ENCODE peak calls at places on chromosomes 6 and 20, in ten cellular contexts. One of them, this sample, is unnamed.

GRCh38 chr6:49570474-49571079 is 20.1 kb downstream of the C6orf141 start:
- DNase-seq in cardiac fibroblast: peak; percentile 27
- DNase-seq in ascending aorta: no peak
- DNase-seq in mammary epithelial cell: no peak
- DNase-seq in progenitor cell of endocrine pancreas: no peak
- DNase-seq in astrocyte of the spinal cord: peak; percentile 10
- DNase-seq in cardiac muscle cell: peak; percentile 38
- DNase-seq in GM13976: no peak
- DNase-seq in WTC11: no peak
- DNase-seq in HFFc6: peak; percentile 2
- DNase-seq in this sample: no peak

GRCh38 chr6:66418906-66419305 is 711.9 kb upstream of the EYS start:
- DNase-seq in cardiac muscle cell: no peak
- DNase-seq in cardiac fibroblast: no peak
- DNase-seq in mammary epithelial cell: no peak
- DNase-seq in GM13976: no peak
- DNase-seq in WTC11: no peak
- DNase-seq in ascending aorta: no peak
- DNase-seq in HFFc6: no peak
- DNase-seq in astrocyte of the spinal cord: no peak
- DNase-seq in progenitor cell of endocrine pancreas: no peak
- DNase-seq in this sample: no peak

GRCh38 chr6:41175084-41175483 is 12.2 kb upstream of the TREM2 start:
- DNase-seq in mammary epithelial cell: no peak
- DNase-seq in astrocyte of the spinal cord: no peak
- DNase-seq in ascending aorta: no peak
- DNase-seq in GM13976: no peak
- DNase-seq in progenitor cell of endocrine pancreas: no peak
- DNase-seq in WTC11: no peak
- DNase-seq in cardiac muscle cell: no peak
- DNase-seq in HFFc6: no peak
- DNase-seq in cardiac fibroblast: no peak
- DNase-seq in this sample: no peak

GRCh38 chr6:44056392-44057237 is 70.6 kb downstream of the MRPL14 start:
- DNase-seq in astrocyte of the spinal cord: peak; percentile 90
- DNase-seq in ascending aorta: peak; percentile 81
- DNase-seq in GM13976: no peak
- DNase-seq in mammary epithelial cell: peak; percentile 14
- DNase-seq in cardiac muscle cell: peak; percentile 85
- DNase-seq in HFFc6: peak; percentile 59
- DNase-seq in cardiac fibroblast: peak; percentile 80
- DNase-seq in progenitor cell of endocrine pancreas: no peak
- DNase-seq in WTC11: no peak
- DNase-seq in this sample: peak; percentile 82

GRCh38 chr6:102493485-102493884 is 1100.0 kb downstream of the GRIK2 start:
- DNase-seq in WTC11: no peak
- DNase-seq in progenitor cell of endocrine pancreas: no peak
- DNase-seq in astrocyte of the spinal cord: no peak
- DNase-seq in HFFc6: no peak
- DNase-seq in cardiac fibroblast: no peak
- DNase-seq in mammary epithelial cell: peak; percentile 24
- DNase-seq in ascending aorta: no peak
- DNase-seq in GM13976: no peak
- DNase-seq in cardiac muscle cell: no peak
- DNase-seq in this sample: no peak

GRCh38 chr20:51569815-51570741 is 27.6 kb upstream of the NFATC2 start:
- DNase-seq in progenitor cell of endocrine pancreas: no peak
- DNase-seq in HFFc6: no peak
- DNase-seq in mammary epithelial cell: no peak
- DNase-seq in WTC11: no peak
- DNase-seq in GM13976: no peak
- DNase-seq in ascending aorta: peak; percentile 79
- DNase-seq in astrocyte of the spinal cord: no peak
- DNase-seq in cardiac fibroblast: peak; percentile 69
- DNase-seq in cardiac muscle cell: peak; percentile 6
- DNase-seq in this sample: no peak

GRCh38 chr6:157223021-157223430 is 100.3 kb downstream of the TMEM242 start:
- DNase-seq in GM13976: peak; percentile 56
- DNase-seq in astrocyte of the spinal cord: no peak
- DNase-seq in mammary epithelial cell: no peak
- DNase-seq in WTC11: no peak
- DNase-seq in cardiac fibroblast: no peak
- DNase-seq in cardiac muscle cell: no peak
- DNase-seq in HFFc6: no peak
- DNase-seq in ascending aorta: peak; percentile 59
- DNase-seq in progenitor cell of endocrine pancreas: no peak
- DNase-seq in this sample: no peak

GRCh38 chr6:53466257-53466656 is 78.6 kb downstream of the GCLC start:
- DNase-seq in progenitor cell of endocrine pancreas: no peak
- DNase-seq in ascending aorta: no peak
- DNase-seq in astrocyte of the spinal cord: no peak
- DNase-seq in cardiac fibroblast: peak; percentile 32
- DNase-seq in cardiac muscle cell: peak; percentile 53
- DNase-seq in HFFc6: no peak
- DNase-seq in WTC11: no peak
- DNase-seq in mammary epithelial cell: peak; percentile 58
- DNase-seq in GM13976: no peak
- DNase-seq in this sample: no peak

GRCh38 chr20:43963872-43964791 is 49.5 kb downstream of the TOX2 start:
- DNase-seq in HFFc6: no peak
- DNase-seq in WTC11: no peak
- DNase-seq in astrocyte of the spinal cord: peak; percentile 72
- DNase-seq in mammary epithelial cell: no peak
- DNase-seq in ascending aorta: no peak
- DNase-seq in cardiac fibroblast: peak; percentile 89
- DNase-seq in cardiac muscle cell: peak; percentile 94
- DNase-seq in GM13976: no peak
- DNase-seq in progenitor cell of endocrine pancreas: no peak
- DNase-seq in this sample: no peak

GRCh38 chr20:3645309-3646066 is 17.7 kb downstream of the GFRA4 start:
- DNase-seq in WTC11: no peak
- DNase-seq in GM13976: no peak
- DNase-seq in progenitor cell of endocrine pancreas: no peak
- DNase-seq in cardiac fibroblast: no peak
- DNase-seq in astrocyte of the spinal cord: no peak
- DNase-seq in mammary epithelial cell: no peak
- DNase-seq in ascending aorta: no peak
- DNase-seq in cardiac muscle cell: no peak
- DNase-seq in HFFc6: no peak
- DNase-seq in this sample: no peak

GRCh38 chr20:25468126-25469075 is 60.9 kb downstream of the GINS1 start:
- DNase-seq in mammary epithelial cell: no peak
- DNase-seq in progenitor cell of endocrine pancreas: no peak
- DNase-seq in astrocyte of the spinal cord: no peak
- DNase-seq in cardiac fibroblast: no peak
- DNase-seq in ascending aorta: no peak
- DNase-seq in HFFc6: no peak
- DNase-seq in GM13976: no peak
- DNase-seq in cardiac muscle cell: no peak
- DNase-seq in WTC11: no peak
- DNase-seq in this sample: no peak

GRCh38 chr20:51422912-51423667 is 119.4 kb downstream of the NFATC2 start:
- DNase-seq in cardiac fibroblast: no peak
- DNase-seq in WTC11: no peak
- DNase-seq in HFFc6: no peak
- DNase-seq in ascending aorta: no peak
- DNase-seq in astrocyte of the spinal cord: no peak
- DNase-seq in cardiac muscle cell: no peak
- DNase-seq in mammary epithelial cell: no peak
- DNase-seq in progenitor cell of endocrine pancreas: no peak
- DNase-seq in GM13976: no peak
- DNase-seq in this sample: no peak

GRCh38 chr20:22863881-22864280 is 171.2 kb upstream of the SSTR4 start:
- DNase-seq in GM13976: no peak
- DNase-seq in ascending aorta: no peak
- DNase-seq in HFFc6: no peak
- DNase-seq in astrocyte of the spinal cord: peak; percentile 2
- DNase-seq in mammary epithelial cell: no peak
- DNase-seq in cardiac muscle cell: no peak
- DNase-seq in cardiac fibroblast: no peak
- DNase-seq in WTC11: no peak
- DNase-seq in progenitor cell of endocrine pancreas: no peak
- DNase-seq in this sample: no peak

DNA sequence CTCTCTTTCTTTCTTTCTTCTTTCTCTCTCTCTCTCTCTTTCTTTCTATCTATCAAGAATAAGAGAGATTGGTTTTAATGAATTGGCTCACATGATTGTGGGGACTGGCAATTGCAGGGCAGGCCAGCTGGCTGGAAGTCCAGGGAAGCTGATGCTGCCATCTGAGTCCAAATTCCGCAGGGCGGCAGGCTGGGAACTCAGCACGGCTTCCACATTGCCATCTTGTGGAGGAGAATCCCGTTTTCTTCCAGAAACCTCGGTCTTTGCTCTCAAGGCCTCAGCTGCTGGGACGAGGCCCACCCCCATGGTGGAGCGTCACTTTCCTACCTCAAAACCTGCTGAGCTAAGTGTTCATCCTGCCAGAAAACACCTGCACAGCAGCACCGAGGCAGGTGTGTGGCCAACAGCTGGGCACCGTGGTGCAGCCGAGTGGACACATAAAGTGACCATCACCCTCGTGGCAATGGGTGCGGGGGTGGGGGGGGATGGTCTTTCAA is 58.8 kb upstream of the SLCO4A1 start:
- DNase-seq in mammary epithelial cell: no peak
- DNase-seq in HFFc6: peak; percentile 29
- DNase-seq in cardiac fibroblast: no peak
- DNase-seq in cardiac muscle cell: peak; percentile 10
- DNase-seq in astrocyte of the spinal cord: no peak
- DNase-seq in ascending aorta: no peak
- DNase-seq in GM13976: no peak
- DNase-seq in WTC11: no peak
- DNase-seq in progenitor cell of endocrine pancreas: no peak
- DNase-seq in this sample: no peak
- TF ChIP-seq CTCF in mammary epithelial cell: no peak
- TF ChIP-seq CTCF in HFFc6: peak; percentile 36
- TF ChIP-seq CTCF in cardiac fibroblast: no peak
- TF ChIP-seq CTCF in cardiac muscle cell: no peak
- TF ChIP-seq CTCF in astrocyte of the spinal cord: no peak
- TF ChIP-seq CTCF in ascending aorta: no peak
- TF ChIP-seq CTCF in GM13976: no peak
- TF ChIP-seq CTCF in WTC11: no peak
- TF ChIP-seq CTCF in progenitor cell of endocrine pancreas: no peak
- TF ChIP-seq CTCF in this sample: no peak

GRCh38 chr6:3506195-3506594 is 49.3 kb upstream of the SLC22A23 start:
- DNase-seq in astrocyte of the spinal cord: no peak
- DNase-seq in cardiac muscle cell: no peak
- DNase-seq in WTC11: no peak
- DNase-seq in GM13976: no peak
- DNase-seq in ascending aorta: no peak
- DNase-seq in HFFc6: no peak
- DNase-seq in progenitor cell of endocrine pancreas: no peak
- DNase-seq in mammary epithelial cell: no peak
- DNase-seq in cardiac fibroblast: no peak
- DNase-seq in this sample: no peak
- TF ChIP-seq CTCF in astrocyte of the spinal cord: no peak
- TF ChIP-seq CTCF in cardiac muscle cell: no peak
- TF ChIP-seq CTCF in WTC11: no peak
- TF ChIP-seq CTCF in GM13976: no peak
- TF ChIP-seq CTCF in ascending aorta: no peak
- TF ChIP-seq CTCF in HFFc6: no peak
- TF ChIP-seq CTCF in progenitor cell of endocrine pancreas: no peak
- TF ChIP-seq CTCF in mammary epithelial cell: no peak
- TF ChIP-seq CTCF in cardiac fibroblast: no peak
- TF ChIP-seq CTCF in this sample: no peak

DNA sequence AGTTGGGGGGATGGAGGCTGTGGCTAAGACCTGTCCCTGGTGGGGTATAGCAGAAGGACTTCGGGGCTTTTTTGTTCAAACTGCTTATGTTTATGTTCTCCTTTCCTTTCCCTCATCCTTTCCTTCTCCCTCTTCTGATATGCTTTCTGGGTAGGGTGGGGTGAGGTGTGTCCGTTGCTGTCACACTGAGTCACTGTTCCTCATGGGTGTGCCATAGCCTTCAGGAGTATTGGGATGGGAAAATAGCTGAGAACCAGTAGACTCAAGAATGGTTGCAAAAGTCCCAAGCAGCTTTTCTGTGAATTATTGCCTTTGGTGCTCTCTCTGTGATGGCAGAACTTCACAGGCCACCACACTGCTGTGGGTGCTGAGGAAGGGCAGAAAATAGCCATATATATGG is 39.6 kb downstream of the TPD52L1 start:
- DNase-seq in cardiac fibroblast: no peak
- DNase-seq in ascending aorta: no peak
- DNase-seq in HFFc6: no peak
- DNase-seq in WTC11: no peak
- DNase-seq in cardiac muscle cell: no peak
- DNase-seq in GM13976: no peak
- DNase-seq in progenitor cell of endocrine pancreas: no peak
- DNase-seq in mammary epithelial cell: peak; percentile 87
- DNase-seq in astrocyte of the spinal cord: no peak
- DNase-seq in this sample: no peak
- TF ChIP-seq CTCF in cardiac fibroblast: no peak
- TF ChIP-seq CTCF in ascending aorta: no peak
- TF ChIP-seq CTCF in HFFc6: no peak
- TF ChIP-seq CTCF in WTC11: no peak
- TF ChIP-seq CTCF in cardiac muscle cell: no peak
- TF ChIP-seq CTCF in GM13976: no peak
- TF ChIP-seq CTCF in progenitor cell of endocrine pancreas: no peak
- TF ChIP-seq CTCF in mammary epithelial cell: no peak
- TF ChIP-seq CTCF in astrocyte of the spinal cord: no peak
- TF ChIP-seq CTCF in this sample: no peak

DNA sequence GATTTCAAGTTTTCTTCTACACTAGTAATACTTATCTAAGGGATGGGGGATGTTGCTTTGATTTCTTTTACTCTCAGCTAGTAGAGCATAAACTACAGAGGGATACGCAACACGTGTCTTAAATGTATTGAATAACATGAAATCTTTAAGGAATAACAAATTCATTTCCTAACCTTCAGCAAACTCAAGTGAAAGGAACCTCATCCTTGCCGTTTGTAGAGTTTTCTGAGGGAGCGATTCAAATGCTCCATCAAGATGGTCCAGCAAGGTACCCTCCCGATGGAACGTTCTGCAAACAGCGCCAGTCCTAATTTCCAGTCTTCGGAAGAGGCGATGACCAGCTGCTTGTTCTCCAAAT is 95.4 kb upstream of the RIN2 start:
- DNase-seq in WTC11: no peak
- DNase-seq in cardiac fibroblast: no peak
- DNase-seq in cardiac muscle cell: no peak
- DNase-seq in astrocyte of the spinal cord: no peak
- DNase-seq in ascending aorta: no peak
- DNase-seq in GM13976: no peak
- DNase-seq in mammary epithelial cell: no peak
- DNase-seq in progenitor cell of endocrine pancreas: no peak
- DNase-seq in HFFc6: no peak
- DNase-seq in this sample: no peak
- TF ChIP-seq CTCF in WTC11: no peak
- TF ChIP-seq CTCF in cardiac fibroblast: no peak
- TF ChIP-seq CTCF in cardiac muscle cell: no peak
- TF ChIP-seq CTCF in astrocyte of the spinal cord: no peak
- TF ChIP-seq CTCF in ascending aorta: no peak
- TF ChIP-seq CTCF in GM13976: no peak
- TF ChIP-seq CTCF in mammary epithelial cell: no peak
- TF ChIP-seq CTCF in progenitor cell of endocrine pancreas: no peak
- TF ChIP-seq CTCF in HFFc6: no peak
- TF ChIP-seq CTCF in this sample: no peak

This sample was measured in omental fat pad.